ENCODE peak calls at places on chromosomes 12 and 14, in seven cellular contexts. I is substantia nigra, T is HepG2, M is ascending aorta, F is A673, V is astrocyte, O is hepatocyte. R is an unnamed sample.

GRCh38 chr12:30719060-30719459 is 23.4 kb upstream of the IPO8 start:
- DNase-seq in V (peak), T (no peak), O (peak), F (peak), I (no peak), M (no peak), R (peak)

GRCh38 chr12:100154472-100155247 is 12.0 kb upstream of the BLTP3B start:
- DNase-seq in I (peak), O (peak), T (peak), M (no peak), V (no peak), F (peak), R (peak)

GRCh38 chr14:21385170-21385904 is 1.5 kb upstream of the SUPT16H start:
- DNase-seq in V (no peak), I (no peak), O (no peak), M (no peak), T (no peak), F (no peak), R (no peak)

GRCh38 chr14:58969951-58970751 is 218.3 kb upstream of the DAAM1 start:
- DNase-seq in T (no peak), I (no peak), V (peak), O (no peak), F (no peak), M (no peak), R (no peak)

GRCh38 chr12:130053641-130054040 is 108.6 kb upstream of the FZD10 start:
- DNase-seq in O (peak), M (no peak), V (no peak), I (no peak), F (no peak), T (no peak), R (no peak)

GRCh38 chr12:84038241-84038640 is 874.4 kb downstream of the SLC6A15 start:
- DNase-seq in I (no peak), F (no peak), M (no peak), O (no peak), V (no peak), T (no peak), R (no peak)

GRCh38 chr12:131432532-131433260 is 278.2 kb upstream of the SFSWAP start:
- DNase-seq in O (no peak), T (no peak), F (no peak), I (no peak), M (no peak), V (no peak), R (no peak)

GRCh38 chr12:24025153-24025798 is 75.8 kb upstream of the SOX5 start:
- DNase-seq in O (no peak), T (peak), M (no peak), F (peak), I (no peak), V (no peak), R (no peak)

GRCh38 chr12:120367924-120368788 is 808 bp downstream of the MSI1 start:
- DNase-seq in O (peak), T (no peak), F (no peak), V (no peak), M (no peak), I (no peak), R (peak)
- H3K27ac ChIP-seq in O (peak), T (no peak), F (no peak), V (no peak), M (no peak), I (no peak), R (no peak)

DNA sequence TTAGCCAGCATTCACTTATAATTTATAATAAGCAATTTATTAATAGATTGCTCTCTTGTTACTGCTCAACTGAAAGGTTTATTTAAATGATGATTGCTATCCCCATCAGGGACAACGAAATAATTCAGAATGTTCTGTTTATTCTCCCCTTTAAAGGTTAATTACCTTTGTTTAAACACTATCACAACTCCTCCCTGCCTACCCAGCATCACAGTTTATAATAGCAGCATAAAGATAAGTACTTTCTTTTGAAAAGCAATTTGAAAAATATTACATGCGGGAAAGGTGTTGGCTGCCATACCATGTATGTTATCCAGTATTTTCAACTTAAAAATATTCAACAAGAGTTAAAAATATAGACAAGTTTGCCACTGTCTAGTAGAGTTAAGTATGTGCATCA is 30.6 kb downstream of the SCAF11 start:
- DNase-seq in V (no peak), O (no peak), M (no peak), T (no peak), I (no peak), F (no peak), R (no peak)
- H3K27ac ChIP-seq in V (no peak), O (no peak), M (no peak), T (no peak), I (no peak), F (no peak), R (no peak)

GRCh38 chr14:104393898-104394605 is 185.5 kb upstream of the C14orf180 start:
- DNase-seq in M (no peak), V (no peak), O (peak), F (no peak), T (no peak), I (no peak), R (no peak)
- H3K27ac ChIP-seq in M (no peak), V (no peak), O (no peak), F (no peak), T (no peak), I (no peak), R (no peak)

DNA sequence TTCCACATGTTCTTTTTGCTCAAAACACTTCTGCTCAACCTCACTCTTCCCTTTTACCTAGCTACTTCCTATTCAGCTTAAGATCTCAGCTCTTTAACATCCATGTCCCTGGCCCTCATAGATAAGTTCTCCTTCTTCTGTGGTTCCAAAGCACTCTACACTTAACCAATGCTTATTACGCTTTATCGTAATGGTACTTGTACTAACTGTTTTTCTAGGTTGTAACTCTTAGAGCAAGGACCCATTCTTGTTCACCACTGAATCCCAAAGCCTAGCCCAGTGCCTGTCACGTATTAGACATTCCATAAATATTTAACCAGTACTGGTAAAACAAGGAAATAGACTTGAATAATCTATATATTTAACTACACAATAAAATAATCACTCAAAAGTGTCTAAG is 5.3 kb downstream of the SLC41A2 start:
- DNase-seq in V (no peak), I (no peak), O (no peak), F (no peak), T (no peak), M (no peak), R (no peak)
- H3K27ac ChIP-seq in V (no peak), I (no peak), O (peak), F (no peak), T (no peak), M (peak), R (no peak)

GRCh38 chr12:89959188-89959587 is 250.6 kb upstream of the ATP2B1 start:
- DNase-seq in V (no peak), M (no peak), I (no peak), F (no peak), O (no peak), T (no peak), R (no peak)

GRCh38 chr12:89962648-89963047 is 254.0 kb upstream of the ATP2B1 start:
- DNase-seq in O (no peak), T (no peak), V (no peak), I (no peak), F (no peak), M (no peak), R (no peak)

GRCh38 chr12:89954259-89954658 is 245.6 kb upstream of the ATP2B1 start:
- DNase-seq in V (no peak), O (no peak), T (no peak), M (no peak), I (no peak), F (no peak), R (no peak)

GRCh38 chr12:89960607-89961394 is 252.2 kb upstream of the ATP2B1 start:
- DNase-seq in O (peak), I (no peak), T (no peak), M (no peak), V (no peak), F (no peak), R (peak)

GRCh38 chr12:89960011-89960507 is 251.4 kb upstream of the ATP2B1 start:
- DNase-seq in F (no peak), M (no peak), V (peak), O (peak), T (no peak), I (no peak), R (peak)
- H3K27ac ChIP-seq in F (no peak), M (no peak), V (no peak), O (no peak), T (no peak), I (no peak), R (peak)

GRCh38 chr12:55843431-55843830 is 695 bp upstream of the MMP19 start:
- DNase-seq in T (no peak), M (no peak), O (no peak), V (no peak), F (no peak), I (no peak), R (no peak)

GRCh38 chr12:55847033-55847432 is 4.3 kb upstream of the MMP19 start:
- DNase-seq in F (no peak), V (peak), T (no peak), I (no peak), M (peak), O (no peak), R (peak)

GRCh38 chr12:55845349-55845748 is 2.6 kb upstream of the MMP19 start:
- DNase-seq in O (no peak), F (no peak), M (no peak), T (no peak), I (no peak), V (no peak), R (no peak)

GRCh38 chr12:55847603-55848329 is 5.0 kb upstream of the MMP19 start:
- DNase-seq in M (peak), F (peak), V (peak), T (peak), I (no peak), O (peak), R (peak)

GRCh38 chr12:55845785-55846496 is 3.2 kb upstream of the MMP19 start:
- DNase-seq in M (no peak), T (no peak), F (no peak), I (no peak), O (no peak), V (no peak), R (no peak)
- H3K27ac ChIP-seq in M (peak), T (no peak), F (no peak), I (no peak), O (peak), V (peak), R (no peak)

DNA sequence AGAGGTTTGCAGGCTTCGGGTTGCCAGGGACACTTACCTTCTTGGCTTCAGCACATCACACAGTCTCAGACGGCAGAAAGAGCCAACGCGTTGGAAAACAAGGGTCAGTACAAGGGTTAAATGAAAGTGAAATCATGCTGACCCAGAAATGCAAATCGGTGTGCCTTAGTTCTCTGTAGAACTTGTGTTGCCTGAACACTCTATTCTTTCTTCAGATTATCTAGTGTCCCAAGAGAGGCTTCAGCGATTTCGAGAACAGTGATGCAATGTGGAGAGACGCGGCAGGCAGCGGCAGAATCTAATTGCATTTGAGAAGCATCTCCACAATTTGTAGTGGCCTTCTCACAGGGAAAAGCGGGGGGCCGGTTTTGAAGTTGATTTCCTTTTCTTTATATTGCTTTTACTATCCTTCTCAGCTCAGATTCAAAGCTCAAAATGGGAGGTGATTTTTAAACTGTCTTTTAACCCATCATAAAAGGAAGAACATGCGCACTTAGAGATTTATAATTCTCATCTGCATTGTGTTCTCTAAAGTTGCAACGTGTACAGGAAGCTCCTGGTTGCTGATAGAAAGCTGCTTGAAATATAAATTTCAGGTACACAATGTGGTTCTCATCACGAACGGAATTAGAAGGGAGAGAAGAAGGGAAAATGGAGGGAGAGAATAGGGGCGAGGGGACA is 67.8 kb upstream of the EGLN3 start:
- DNase-seq in T (no peak), I (no peak), V (no peak), M (no peak), F (peak), O (no peak), R (no peak)
- H3K27ac ChIP-seq in T (no peak), I (peak), V (no peak), M (no peak), F (no peak), O (no peak), R (no peak)

R was measured in mammary epithelial cell.